ENCODE peak calls at places on chromosomes 11 and 22, in ten cellular contexts. V is body of pancreas, D is tibial nerve, G is thyroid gland, A is uterus, R is A549, K is HCT116, W is ovary, B is sigmoid colon, Y is Peyer's patch. M is an unnamed sample.
A peak's percentile ranks its signal among the peaks of the same experiment; 100 is the strongest.

GRCh38 chr22:41768420-41768819 is 32.1 kb upstream of the CCDC134 start:
- DNase-seq in A (no peak), R (no peak), V (no peak), Y (no peak), K (no peak), W (no peak), B (no peak), G (no peak), D (no peak), M (no peak)

GRCh38 chr11:6979365-6979764 is 40.8 kb downstream of the ZNF214 start:
- DNase-seq in B (no peak), V (no peak), R (no peak), K (no peak), D (no peak), G (no peak), Y (no peak), A (no peak), W (no peak), M (no peak)

GRCh38 chr11:93526691-93527583 is 16.3 kb downstream of the SMCO4 start:
- DNase-seq in D (no peak), K (no peak), R (no peak), Y (no peak), A (no peak), V (no peak), B (no peak), G (no peak), W (no peak), M (no peak)

GRCh38 chr11:1453611-1454386 is 32.8 kb downstream of the MOB2 start:
- DNase-seq in B (peak; percentile 84), V (peak; percentile 67), W (no peak), G (peak; percentile 81), D (no peak), A (no peak), K (no peak), R (no peak), Y (no peak), M (no peak)

GRCh38 chr11:283405-284080 is 5.3 kb downstream of the NLRP6 start:
- DNase-seq in Y (no peak), A (no peak), G (no peak), W (no peak), K (no peak), V (no peak), R (no peak), B (no peak), D (no peak), M (peak; percentile 12)

GRCh38 chr11:109641549-109641948 is 219.6 kb downstream of the C11orf87 start:
- DNase-seq in G (no peak), R (peak; percentile 13), D (no peak), Y (no peak), B (no peak), V (no peak), A (no peak), W (no peak), K (no peak), M (no peak)

GRCh38 chr22:49261616-49262015 is 566.1 kb downstream of the BRD1 start:
- DNase-seq in W (peak; percentile 7), D (no peak), K (no peak), R (no peak), G (no peak), A (no peak), Y (no peak), B (no peak), V (no peak), M (no peak)

GRCh38 chr22:22403771-22404170 is 104.8 kb downstream of the ZNF280B start:
- DNase-seq in R (peak; percentile 6), B (no peak), G (no peak), A (no peak), Y (no peak), W (no peak), K (no peak), V (no peak), D (no peak), M (no peak)

GRCh38 chr22:47534150-47535133 is 772.0 kb downstream of the TBC1D22A start:
- DNase-seq in R (no peak), V (no peak), A (no peak), D (peak; percentile 14), Y (no peak), B (no peak), G (peak; percentile 51), K (no peak), W (no peak), M (peak; percentile 44)

GRCh38 chr11:124740277-124740882 is 638 bp downstream of the NRGN start:
- DNase-seq in W (no peak), K (no peak), V (no peak), G (peak; percentile 47), Y (peak; percentile 60), R (peak; percentile 23), B (no peak), D (no peak), A (no peak), M (no peak)

GRCh38 chr11:67656278-67656922 is 5.9 kb upstream of the ACY3 start:
- DNase-seq in G (no peak), D (no peak), Y (no peak), K (no peak), B (no peak), V (no peak), R (peak; percentile 59), A (no peak), W (no peak), M (no peak)

GRCh38 chr11:35041070-35041554 is 97.9 kb upstream of the CD44 start:
- DNase-seq in K (no peak), D (no peak), G (no peak), V (no peak), R (no peak), A (no peak), B (no peak), Y (no peak), W (no peak), M (no peak)
- H3K27ac ChIP-seq in K (no peak overlapping the region), D (no peak overlapping the region), G (no peak overlapping the region), V (peak overlapping the region; percentile 38), R (peak overlapping the region; percentile 77), A (no peak overlapping the region), B (no peak overlapping the region), Y (peak overlapping the region; percentile 63), W (no peak overlapping the region), M (no peak overlapping the region)

DNA sequence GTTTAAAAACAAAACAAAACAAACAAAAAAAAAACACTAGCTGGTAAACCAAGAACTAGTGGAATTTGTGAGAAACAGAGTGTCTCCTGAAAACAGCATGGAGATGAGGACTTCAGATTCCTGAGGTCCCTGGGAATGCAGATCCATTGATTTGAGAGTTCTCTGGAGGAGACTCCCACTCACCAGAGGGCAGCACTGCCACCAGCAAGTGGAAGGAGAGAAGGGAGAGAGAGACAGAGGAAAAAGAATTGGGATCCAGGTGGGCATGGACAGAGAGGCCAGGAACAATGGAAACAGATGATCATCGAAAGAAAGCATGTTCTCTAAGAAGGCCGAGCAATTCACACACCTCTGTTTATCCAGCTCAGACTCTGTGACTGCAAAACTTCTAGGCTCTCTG is 31.8 kb downstream of the ETS1 start:
- DNase-seq in B (no peak), R (peak; percentile 24), W (no peak), A (no peak), K (peak; percentile 13), V (peak; percentile 48), D (no peak), G (peak; percentile 26), Y (no peak), M (no peak)
- TF ChIP-seq CTCF in B (no peak), R (no peak), W (no peak), A (no peak), K (peak; percentile 46), V (peak; percentile 21), D (no peak), G (peak; percentile 23), Y (no peak), M (no peak)

GRCh38 chr11:106271126-106271525 is 193.7 kb downstream of the AASDHPPT start:
- DNase-seq in Y (no peak), K (no peak), V (no peak), A (no peak), G (no peak), W (no peak), B (no peak), D (no peak), R (no peak), M (no peak)
- TF ChIP-seq POLR2A in Y (no peak), K (no peak), V (no peak), A (no peak), G (no peak), W (no peak), B (no peak), D (no peak), R (no peak), M (no peak)

GRCh38 chr11:12109591-12110196 is 696 bp upstream of the MICAL2 start:
- DNase-seq in K (no peak), R (no peak), B (no peak), D (no peak), G (no peak), Y (no peak), W (no peak), V (no peak), A (no peak), M (no peak)
- H3K27ac ChIP-seq in K (no peak overlapping the region), R (peak overlapping the region; percentile 92), B (peak overlapping the region; percentile 95), D (peak overlapping the region; percentile 80), G (no peak overlapping the region), Y (peak overlapping the region; percentile 71), W (peak overlapping the region; percentile 66), V (peak overlapping the region; percentile 55), A (peak overlapping the region; percentile 58), M (peak overlapping the region; percentile 95)

GRCh38 chr11:69240332-69241074 is 53.5 kb upstream of the MYEOV start:
- DNase-seq in D (no peak), K (peak; percentile 18), A (no peak), W (no peak), B (no peak), R (no peak), V (peak; percentile 51), G (peak; percentile 33), Y (no peak), M (peak; percentile 14)
- TF ChIP-seq CTCF in D (no peak), K (peak; percentile 59), A (no peak), W (no peak), B (no peak), R (peak; percentile 41), V (peak; percentile 29), G (peak; percentile 28), Y (no peak), M (no peak)

GRCh38 chr11:95704865-95705264 is 84.7 kb downstream of the FAM76B start:
- DNase-seq in B (no peak), K (no peak), Y (no peak), D (no peak), W (peak; percentile 49), V (no peak), A (no peak), G (peak; percentile 21), R (no peak), M (peak; percentile 50)

GRCh38 chr11:95703059-95703458 is 86.5 kb downstream of the FAM76B start:
- DNase-seq in A (no peak), D (no peak), K (no peak), B (no peak), G (no peak), V (no peak), Y (no peak), R (no peak), W (no peak), M (no peak)

GRCh38 chr11:95708681-95709080 is 80.9 kb downstream of the FAM76B start:
- DNase-seq in W (no peak), R (no peak), A (no peak), V (no peak), Y (no peak), B (no peak), G (no peak), D (no peak), K (no peak), M (no peak)

GRCh38 chr11:95706974-95707387 is 82.6 kb downstream of the FAM76B start:
- DNase-seq in R (no peak), Y (no peak), K (no peak), V (no peak), B (no peak), A (no peak), G (no peak), W (no peak), D (no peak), M (no peak)

GRCh38 chr11:95705485-95706124 is 84.0 kb downstream of the FAM76B start:
- DNase-seq in Y (peak; percentile 89), W (peak; percentile 90), G (peak; percentile 91), R (peak; percentile 78), A (peak; percentile 93), K (peak; percentile 82), B (peak; percentile 94), D (peak; percentile 94), V (peak; percentile 86), M (peak; percentile 93)
- TF ChIP-seq POLR2A in Y (no peak), W (no peak), G (no peak), R (no peak), A (peak; percentile 11), K (no peak), B (no peak), D (no peak), V (no peak), M (no peak)